ENCODE peak calls at places on chromosomes 4 and X, in seven cellular contexts. L is DND-41; C is neural progenitor cell; H is heart right ventricle; M is ascending aorta; N is mammary epithelial cell; Z is CD8-positive, alpha-beta T cell. W is an unnamed sample.
A peak's percentile ranks its signal among the peaks of the same experiment; 100 is the strongest.

GRCh38 chr4:73998040-73999011 is at the start of gene CXCL5:
- DNase-seq in L (no peak), Z (no peak), C (peak; percentile 78), M (no peak), N (no peak), H (peak; percentile 26), W (no peak)

GRCh38 chrX:28120076-28120475 is 138.8 kb upstream of the DCAF8L1 start:
- DNase-seq in L (no peak), N (peak; percentile 84), Z (no peak), M (no peak), C (no peak), H (no peak), W (no peak)

GRCh38 chr4:26298198-26298950 is 22.4 kb upstream of the RBPJ start:
- DNase-seq in H (no peak), Z (no peak), M (no peak), C (peak; percentile 54), N (no peak), L (no peak), W (no peak)

GRCh38 chrX:9977642-9978041 is 10.5 kb downstream of the CLDN34 start:
- DNase-seq in C (no peak), L (no peak), Z (no peak), N (no peak), M (no peak), H (no peak), W (no peak)

GRCh38 chr4:128483041-128483440 is 195.4 kb upstream of the PGRMC2 start:
- DNase-seq in C (peak; percentile 43), Z (no peak), N (no peak), L (no peak), H (no peak), M (no peak), W (no peak)

GRCh38 chr4:53563824-53564223 is 27.5 kb downstream of the LNX1 start:
- DNase-seq in L (no peak), C (no peak), M (no peak), H (no peak), N (peak; percentile 95), Z (no peak), W (no peak)

GRCh38 chr4:40908702-40909362 is 159.1 kb downstream of the NSUN7 start:
- DNase-seq in M (peak; percentile 26), C (peak; percentile 91), H (peak; percentile 48), Z (peak; percentile 46), N (peak; percentile 57), L (peak; percentile 74), W (peak; percentile 61)

GRCh38 chr4:28211714-28212470 is 1351.3 kb downstream of the STIM2 start:
- DNase-seq in Z (no peak), H (no peak), C (no peak), N (no peak), L (no peak), M (no peak), W (no peak)

GRCh38 chrX:144791298-144791697 is 456.0 kb upstream of the SPANXN1 start:
- DNase-seq in N (peak; percentile 78), C (peak; percentile 45), H (no peak), L (no peak), M (no peak), Z (no peak), W (no peak)

DNA sequence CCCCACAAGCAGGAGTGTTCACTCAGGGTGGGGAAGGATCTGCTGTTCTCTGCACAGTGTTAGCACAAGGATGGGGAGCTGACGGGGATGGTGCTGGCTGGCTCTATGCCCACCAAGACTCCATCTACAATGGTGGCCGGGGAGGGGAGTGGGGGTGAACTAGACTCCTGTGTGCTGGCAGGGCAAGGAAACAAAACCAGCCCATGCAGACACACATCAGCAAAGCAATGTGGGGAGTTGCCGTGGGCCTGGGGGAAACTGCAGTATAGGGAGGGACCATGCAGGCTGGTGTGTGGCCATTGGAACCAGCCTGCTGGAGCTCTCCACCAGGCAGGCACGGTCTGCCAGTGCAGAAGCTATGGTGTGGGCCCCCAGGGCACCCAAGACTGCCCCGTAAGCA is 195.1 kb downstream of the PWWP3B start:
- DNase-seq in Z (no peak), L (no peak), C (no peak), N (no peak), H (peak; percentile 2), M (no peak), W (no peak)
- H3K4me1 ChIP-seq in Z (no peaks in the 10 kb centered on the region), L (no peaks in the 10 kb centered on the region), C (no peaks in the 10 kb centered on the region), N (no peaks in the 10 kb centered on the region), H (no peaks in the 10 kb centered on the region), M (no peaks in the 10 kb centered on the region), W (no peaks in the 10 kb centered on the region)

DNA sequence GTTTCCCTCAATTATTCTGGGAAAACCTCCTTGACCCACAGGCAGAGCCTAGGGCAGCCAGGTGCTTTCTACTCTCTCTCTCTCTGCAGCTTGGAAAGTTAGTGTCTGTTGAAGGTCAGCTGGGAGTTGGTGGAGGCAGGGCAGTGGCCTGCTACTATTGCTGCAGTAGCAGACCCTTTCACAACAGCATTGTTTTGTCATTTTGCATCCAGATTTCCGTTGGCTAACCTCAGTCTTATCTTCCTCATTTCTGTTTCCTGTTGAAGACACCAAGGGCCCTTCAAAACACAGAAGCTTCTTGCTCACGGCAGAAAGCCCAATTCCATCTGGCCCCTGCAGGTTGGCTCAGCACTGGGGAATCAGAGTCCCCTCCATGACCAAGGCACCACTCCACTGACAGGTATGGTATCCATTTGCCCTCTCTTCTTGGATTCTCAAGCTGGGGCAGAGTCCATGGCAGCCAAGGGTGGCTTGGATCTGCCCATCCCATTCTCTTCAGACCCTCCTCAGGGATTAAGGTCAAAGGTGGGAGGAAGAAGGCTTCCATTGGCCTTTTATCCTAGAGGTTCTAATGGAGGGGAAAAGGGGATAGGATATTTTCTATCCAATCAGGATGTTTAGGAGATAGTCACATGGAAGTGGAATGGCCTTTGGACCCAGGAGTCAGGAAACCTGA is 24.6 kb downstream of the VSIG4 start:
- DNase-seq in C (no peak), N (no peak), H (peak; percentile 9), L (peak; percentile 69), M (no peak), Z (no peak), W (no peak)
- H3K4me3 ChIP-seq in C (no peak overlapping the region), N (no peak overlapping the region), H (peak overlapping the region; percentile 22), L (no peak overlapping the region), M (peak overlapping the region; percentile 20), Z (peak overlapping the region; percentile 15), W (peak overlapping the region; percentile 61)

DNA sequence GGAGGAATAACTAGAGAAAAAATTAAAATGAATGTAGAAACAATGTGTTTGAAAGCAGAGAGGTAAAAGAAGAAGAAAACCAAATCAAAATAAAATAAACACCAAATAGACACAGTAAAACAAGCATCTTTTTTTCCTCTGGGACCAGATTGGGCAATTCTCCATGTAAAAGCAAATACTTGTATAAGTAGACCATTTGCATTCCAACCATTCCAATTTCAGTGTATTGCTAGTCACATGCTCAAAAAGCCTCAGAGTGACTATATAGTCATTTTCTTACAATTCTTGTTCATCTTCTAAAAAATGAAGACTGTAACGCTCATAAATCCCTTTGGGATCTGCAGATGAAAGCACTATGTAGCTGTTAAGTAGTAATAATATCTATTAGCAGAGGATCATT is 969.5 kb downstream of the PCDH18 start:
- DNase-seq in H (no peak), M (no peak), N (no peak), L (no peak), Z (no peak), C (no peak), W (no peak)
- H3K27ac ChIP-seq in H (no peak overlapping the region), M (no peak overlapping the region), N (no peak overlapping the region), L (no peak overlapping the region), Z (no peak overlapping the region), C (no peak overlapping the region), W (no peak overlapping the region)

GRCh38 chr4:158776106-158776505 is 7.3 kb downstream of the FNIP2 start:
- DNase-seq in H (no peak), Z (no peak), M (no peak), C (no peak), L (no peak), N (no peak), W (no peak)
- H3K4me1 ChIP-seq in H (peaks cover 11% of the 10 kb centered on the region), Z (peaks cover 7% of the 10 kb centered on the region), M (peaks cover 33% of the 10 kb centered on the region), C (peaks cover 7% of the 10 kb centered on the region), L (no peaks in the 10 kb centered on the region), N (peaks cover 11% of the 10 kb centered on the region), W (peaks cover 11% of the 10 kb centered on the region)

DNA sequence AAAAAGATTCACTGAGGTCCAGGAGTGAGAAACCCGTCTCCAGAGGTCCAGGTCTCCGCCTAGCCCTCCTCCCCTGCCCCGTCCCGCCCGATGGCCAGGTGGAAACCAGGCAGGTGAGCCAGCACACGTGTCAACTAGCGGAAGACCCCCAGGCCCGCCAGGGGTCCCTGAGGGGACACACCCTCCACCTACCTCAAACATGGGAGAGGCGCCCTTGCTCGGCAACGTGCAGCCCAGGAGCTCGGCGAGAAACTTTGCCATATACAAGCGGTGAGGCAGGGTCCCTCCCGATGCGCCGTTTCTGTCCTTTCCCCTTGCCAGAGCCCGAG is 330.0 kb downstream of the HNRNPD start:
- DNase-seq in H (no peak), L (no peak), C (no peak), Z (no peak), N (no peak), M (no peak), W (no peak)
- H3K4me3 ChIP-seq in H (peak overlapping the region; percentile 17), L (no peak overlapping the region), C (peak overlapping the region; percentile 51), Z (no peak overlapping the region), N (peak overlapping the region; percentile 72), M (peak overlapping the region; percentile 63), W (no peak overlapping the region)

DNA sequence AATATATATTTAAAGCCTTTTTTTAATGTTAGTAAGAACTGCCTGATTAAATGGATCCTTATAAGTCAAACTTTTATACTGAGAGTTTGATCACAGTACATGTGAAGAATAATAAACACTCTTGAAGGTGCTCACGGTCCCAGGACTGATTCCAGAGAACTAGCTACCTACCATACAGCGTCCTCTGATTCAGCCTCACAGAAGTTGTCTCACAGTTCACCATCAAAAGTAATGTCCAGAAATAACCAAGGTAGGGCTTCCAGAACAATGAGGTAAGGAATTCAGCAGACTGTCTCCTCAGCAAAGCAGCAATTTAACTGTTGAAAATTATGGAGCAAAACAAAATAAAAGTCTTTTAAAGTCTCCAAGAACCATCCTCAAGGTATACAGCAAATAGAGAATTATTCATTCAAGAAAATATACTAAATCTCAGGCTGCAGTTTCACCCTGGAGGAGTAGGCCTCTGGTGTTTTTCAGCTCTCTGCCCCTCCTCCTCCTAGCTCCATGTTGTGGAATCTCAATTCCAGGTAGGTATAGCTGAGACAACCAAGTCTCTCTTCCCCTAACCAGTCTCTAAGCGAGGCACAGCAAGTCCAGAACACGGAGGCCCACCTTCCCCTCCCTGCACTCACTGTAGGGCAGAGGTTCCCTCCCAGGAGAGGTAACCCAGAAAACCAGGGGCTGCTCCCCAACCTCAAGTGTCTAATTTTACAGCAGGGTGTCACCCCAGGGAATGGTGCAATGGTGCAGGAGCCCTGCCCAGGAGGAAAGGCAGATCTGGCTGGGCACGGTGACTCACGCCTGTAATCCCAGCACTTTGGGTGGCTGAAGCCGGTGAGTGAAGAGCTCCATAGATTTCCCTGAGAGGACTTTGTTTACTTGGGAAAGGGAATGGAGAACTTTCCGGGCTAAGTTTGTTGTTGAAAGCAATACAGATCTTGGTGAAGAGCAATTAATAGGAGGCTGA is 28.6 kb downstream of the FAM241A start:
- DNase-seq in M (no peak), N (peak; percentile 67), Z (no peak), L (no peak), H (no peak), C (no peak), W (no peak)
- H3K27ac ChIP-seq in M (no peak overlapping the region), N (peak overlapping the region; percentile 47), Z (no peak overlapping the region), L (no peak overlapping the region), H (no peak overlapping the region), C (no peak overlapping the region), W (no peak overlapping the region)